ENCODE peak calls at places on chromosomes 4 and X, in nine cellular contexts. One of them, this sample, is unnamed.

GRCh38 chr4:48269861-48270515 is 350 bp upstream of the TEC start:
- DNase-seq in NCI-H1092: peak; percentile 44
- DNase-seq in activated CD4-positive, CD25-positive, alpha-beta regulatory T cell: peak; percentile 71
- DNase-seq in mesothelial cell of epicardium: peak; percentile 79
- DNase-seq in WERI-Rb-1: peak; percentile 95
- DNase-seq in GM23248: peak; percentile 82
- DNase-seq in NB4: peak; percentile 97
- DNase-seq in OCI-M1: peak; percentile 96
- DNase-seq in astrocyte of the spinal cord: peak; percentile 80
- DNase-seq in this sample: peak; percentile 99

GRCh38 chr4:3501825-3502425 is 30.3 kb downstream of the LRPAP1 start:
- DNase-seq in NCI-H1092: no peak
- DNase-seq in activated CD4-positive, CD25-positive, alpha-beta regulatory T cell: no peak
- DNase-seq in mesothelial cell of epicardium: no peak
- DNase-seq in WERI-Rb-1: no peak
- DNase-seq in GM23248: no peak
- DNase-seq in NB4: no peak
- DNase-seq in OCI-M1: no peak
- DNase-seq in astrocyte of the spinal cord: no peak
- DNase-seq in this sample: no peak

GRCh38 chr4:151952137-151952536 is 191.3 kb upstream of the GATB start:
- DNase-seq in NCI-H1092: no peak
- DNase-seq in activated CD4-positive, CD25-positive, alpha-beta regulatory T cell: no peak
- DNase-seq in mesothelial cell of epicardium: no peak
- DNase-seq in WERI-Rb-1: no peak
- DNase-seq in GM23248: no peak
- DNase-seq in NB4: no peak
- DNase-seq in OCI-M1: no peak
- DNase-seq in astrocyte of the spinal cord: no peak
- DNase-seq in this sample: no peak

GRCh38 chr4:169080970-169081369 is 70.9 kb upstream of the CBR4 start:
- DNase-seq in NCI-H1092: no peak
- DNase-seq in activated CD4-positive, CD25-positive, alpha-beta regulatory T cell: no peak
- DNase-seq in mesothelial cell of epicardium: no peak
- DNase-seq in WERI-Rb-1: no peak
- DNase-seq in GM23248: no peak
- DNase-seq in NB4: no peak
- DNase-seq in OCI-M1: peak; percentile 27
- DNase-seq in astrocyte of the spinal cord: peak; percentile 73
- DNase-seq in this sample: no peak

GRCh38 chrX:104697264-104697663 is 131.3 kb downstream of the IL1RAPL2 start:
- DNase-seq in NCI-H1092: no peak
- DNase-seq in activated CD4-positive, CD25-positive, alpha-beta regulatory T cell: no peak
- DNase-seq in mesothelial cell of epicardium: no peak
- DNase-seq in WERI-Rb-1: no peak
- DNase-seq in GM23248: no peak
- DNase-seq in NB4: no peak
- DNase-seq in OCI-M1: no peak
- DNase-seq in astrocyte of the spinal cord: no peak
- DNase-seq in this sample: no peak

GRCh38 chr4:118360101-118360500 is 7.3 kb upstream of the PRSS12 start:
- DNase-seq in NCI-H1092: no peak
- DNase-seq in activated CD4-positive, CD25-positive, alpha-beta regulatory T cell: no peak
- DNase-seq in mesothelial cell of epicardium: no peak
- DNase-seq in WERI-Rb-1: no peak
- DNase-seq in GM23248: no peak
- DNase-seq in NB4: no peak
- DNase-seq in OCI-M1: no peak
- DNase-seq in astrocyte of the spinal cord: no peak
- DNase-seq in this sample: no peak

GRCh38 chrX:67545772-67546495 is 2.1 kb downstream of the AR start:
- DNase-seq in NCI-H1092: no peak
- DNase-seq in activated CD4-positive, CD25-positive, alpha-beta regulatory T cell: no peak
- DNase-seq in mesothelial cell of epicardium: peak; percentile 38
- DNase-seq in WERI-Rb-1: no peak
- DNase-seq in GM23248: peak; percentile 62
- DNase-seq in NB4: peak; percentile 1
- DNase-seq in OCI-M1: no peak
- DNase-seq in astrocyte of the spinal cord: peak; percentile 23
- DNase-seq in this sample: peak; percentile 3

GRCh38 chr4:53003959-53004358 is 141.8 kb downstream of the RASL11B start:
- DNase-seq in NCI-H1092: no peak
- DNase-seq in activated CD4-positive, CD25-positive, alpha-beta regulatory T cell: no peak
- DNase-seq in mesothelial cell of epicardium: no peak
- DNase-seq in WERI-Rb-1: no peak
- DNase-seq in GM23248: peak; percentile 24
- DNase-seq in NB4: no peak
- DNase-seq in OCI-M1: no peak
- DNase-seq in astrocyte of the spinal cord: peak; percentile 32
- DNase-seq in this sample: no peak

GRCh38 chr4:112516401-112517066 is 554 bp upstream of the NEUROG2 start:
- DNase-seq in NCI-H1092: peak; percentile 79
- DNase-seq in activated CD4-positive, CD25-positive, alpha-beta regulatory T cell: no peak
- DNase-seq in mesothelial cell of epicardium: peak; percentile 38
- DNase-seq in WERI-Rb-1: peak; percentile 57
- DNase-seq in GM23248: no peak
- DNase-seq in NB4: peak; percentile 66
- DNase-seq in OCI-M1: peak; percentile 92
- DNase-seq in astrocyte of the spinal cord: no peak
- DNase-seq in this sample: peak; percentile 56

GRCh38 chrX:7110821-7111276 is 36.7 kb upstream of the STS start:
- DNase-seq in NCI-H1092: no peak
- DNase-seq in activated CD4-positive, CD25-positive, alpha-beta regulatory T cell: no peak
- DNase-seq in mesothelial cell of epicardium: no peak
- DNase-seq in WERI-Rb-1: peak; percentile 69
- DNase-seq in GM23248: no peak
- DNase-seq in NB4: peak; percentile 79
- DNase-seq in OCI-M1: peak; percentile 50
- DNase-seq in astrocyte of the spinal cord: no peak
- DNase-seq in this sample: no peak

GRCh38 chr4:42331914-42332368 is 65.3 kb upstream of the SHISA3 start:
- DNase-seq in NCI-H1092: no peak
- DNase-seq in activated CD4-positive, CD25-positive, alpha-beta regulatory T cell: no peak
- DNase-seq in mesothelial cell of epicardium: no peak
- DNase-seq in WERI-Rb-1: no peak
- DNase-seq in GM23248: peak; percentile 1
- DNase-seq in NB4: no peak
- DNase-seq in OCI-M1: no peak
- DNase-seq in astrocyte of the spinal cord: peak; percentile 51
- DNase-seq in this sample: no peak

GRCh38 chrX:45196701-45197100 is 4.0 kb downstream of the DIPK2B start:
- DNase-seq in NCI-H1092: no peak
- DNase-seq in activated CD4-positive, CD25-positive, alpha-beta regulatory T cell: no peak
- DNase-seq in mesothelial cell of epicardium: no peak
- DNase-seq in WERI-Rb-1: no peak
- DNase-seq in GM23248: peak; percentile 38
- DNase-seq in NB4: no peak
- DNase-seq in OCI-M1: no peak
- DNase-seq in astrocyte of the spinal cord: peak; percentile 3
- DNase-seq in this sample: no peak

GRCh38 chr4:33577798-33578197 is 2666.5 kb downstream of the ARAP2 start:
- DNase-seq in NCI-H1092: no peak
- DNase-seq in activated CD4-positive, CD25-positive, alpha-beta regulatory T cell: no peak
- DNase-seq in mesothelial cell of epicardium: no peak
- DNase-seq in WERI-Rb-1: no peak
- DNase-seq in GM23248: no peak
- DNase-seq in NB4: no peak
- DNase-seq in OCI-M1: no peak
- DNase-seq in astrocyte of the spinal cord: no peak
- DNase-seq in this sample: no peak

GRCh38 chr4:134027931-134028330 is 173.7 kb downstream of the PABPC4L start:
- DNase-seq in NCI-H1092: no peak
- DNase-seq in activated CD4-positive, CD25-positive, alpha-beta regulatory T cell: no peak
- DNase-seq in mesothelial cell of epicardium: no peak
- DNase-seq in WERI-Rb-1: no peak
- DNase-seq in GM23248: peak; percentile 49
- DNase-seq in NB4: no peak
- DNase-seq in OCI-M1: peak; percentile 45
- DNase-seq in astrocyte of the spinal cord: peak; percentile 86
- DNase-seq in this sample: no peak

GRCh38 chrX:16828126-16828908 is 41.8 kb downstream of the RBBP7 start:
- DNase-seq in NCI-H1092: no peak
- DNase-seq in activated CD4-positive, CD25-positive, alpha-beta regulatory T cell: no peak
- DNase-seq in mesothelial cell of epicardium: no peak
- DNase-seq in WERI-Rb-1: no peak
- DNase-seq in GM23248: peak; percentile 60
- DNase-seq in NB4: no peak
- DNase-seq in OCI-M1: no peak
- DNase-seq in astrocyte of the spinal cord: peak; percentile 88
- DNase-seq in this sample: no peak

GRCh38 chr4:78569291-78569821 is 17.8 kb downstream of the ANXA3 start:
- DNase-seq in NCI-H1092: no peak
- DNase-seq in activated CD4-positive, CD25-positive, alpha-beta regulatory T cell: no peak
- DNase-seq in mesothelial cell of epicardium: no peak
- DNase-seq in WERI-Rb-1: no peak
- DNase-seq in GM23248: peak; percentile 86
- DNase-seq in NB4: no peak
- DNase-seq in OCI-M1: no peak
- DNase-seq in astrocyte of the spinal cord: peak; percentile 85
- DNase-seq in this sample: no peak

GRCh38 chr4:56914336-56914735 is 6.6 kb downstream of the REST start:
- DNase-seq in NCI-H1092: no peak
- DNase-seq in activated CD4-positive, CD25-positive, alpha-beta regulatory T cell: no peak
- DNase-seq in mesothelial cell of epicardium: no peak
- DNase-seq in WERI-Rb-1: no peak
- DNase-seq in GM23248: no peak
- DNase-seq in NB4: no peak
- DNase-seq in OCI-M1: no peak
- DNase-seq in astrocyte of the spinal cord: no peak
- DNase-seq in this sample: no peak

GRCh38 chr4:159823743-159824142 is 720.9 kb downstream of the RAPGEF2 start:
- DNase-seq in NCI-H1092: no peak
- DNase-seq in activated CD4-positive, CD25-positive, alpha-beta regulatory T cell: no peak
- DNase-seq in mesothelial cell of epicardium: no peak
- DNase-seq in WERI-Rb-1: no peak
- DNase-seq in GM23248: no peak
- DNase-seq in NB4: no peak
- DNase-seq in OCI-M1: no peak
- DNase-seq in astrocyte of the spinal cord: peak; percentile 73
- DNase-seq in this sample: no peak

GRCh38 chr4:88054909-88055308 is 47.5 kb downstream of the PKD2 start:
- DNase-seq in NCI-H1092: no peak
- DNase-seq in activated CD4-positive, CD25-positive, alpha-beta regulatory T cell: no peak
- DNase-seq in mesothelial cell of epicardium: no peak
- DNase-seq in WERI-Rb-1: peak; percentile 44
- DNase-seq in GM23248: peak; percentile 54
- DNase-seq in NB4: peak; percentile 59
- DNase-seq in OCI-M1: peak; percentile 55
- DNase-seq in astrocyte of the spinal cord: peak; percentile 59
- DNase-seq in this sample: no peak

GRCh38 chr4:2141762-2142520 is 82.8 kb downstream of the NAT8L start:
- DNase-seq in NCI-H1092: no peak
- DNase-seq in activated CD4-positive, CD25-positive, alpha-beta regulatory T cell: no peak
- DNase-seq in mesothelial cell of epicardium: no peak
- DNase-seq in WERI-Rb-1: no peak
- DNase-seq in GM23248: no peak
- DNase-seq in NB4: no peak
- DNase-seq in OCI-M1: no peak
- DNase-seq in astrocyte of the spinal cord: peak; percentile 12
- DNase-seq in this sample: no peak

GRCh38 chr4:114180481-114180880 is 201.0 kb upstream of the ARSJ start:
- DNase-seq in NCI-H1092: no peak
- DNase-seq in activated CD4-positive, CD25-positive, alpha-beta regulatory T cell: no peak
- DNase-seq in mesothelial cell of epicardium: no peak
- DNase-seq in WERI-Rb-1: peak; percentile 69
- DNase-seq in GM23248: peak; percentile 83
- DNase-seq in NB4: peak; percentile 38
- DNase-seq in OCI-M1: peak; percentile 26
- DNase-seq in astrocyte of the spinal cord: peak; percentile 91
- DNase-seq in this sample: no peak

GRCh38 chr4:173293663-173294062 is 40.5 kb downstream of the HMGB2 start:
- DNase-seq in NCI-H1092: no peak
- DNase-seq in activated CD4-positive, CD25-positive, alpha-beta regulatory T cell: no peak
- DNase-seq in mesothelial cell of epicardium: no peak
- DNase-seq in WERI-Rb-1: no peak
- DNase-seq in GM23248: no peak
- DNase-seq in NB4: no peak
- DNase-seq in OCI-M1: no peak
- DNase-seq in astrocyte of the spinal cord: no peak
- DNase-seq in this sample: no peak

GRCh38 chr4:36273276-36273675 is 8.1 kb upstream of the DTHD1 start:
- DNase-seq in NCI-H1092: no peak
- DNase-seq in activated CD4-positive, CD25-positive, alpha-beta regulatory T cell: no peak
- DNase-seq in mesothelial cell of epicardium: no peak
- DNase-seq in WERI-Rb-1: no peak
- DNase-seq in GM23248: peak; percentile 0
- DNase-seq in NB4: no peak
- DNase-seq in OCI-M1: no peak
- DNase-seq in astrocyte of the spinal cord: no peak
- DNase-seq in this sample: no peak

GRCh38 chr4:173014113-173014558 is 154.5 kb upstream of the GALNT7 start:
- DNase-seq in NCI-H1092: no peak
- DNase-seq in activated CD4-positive, CD25-positive, alpha-beta regulatory T cell: no peak
- DNase-seq in mesothelial cell of epicardium: no peak
- DNase-seq in WERI-Rb-1: peak; percentile 59
- DNase-seq in GM23248: peak; percentile 78
- DNase-seq in NB4: peak; percentile 66
- DNase-seq in OCI-M1: peak; percentile 43
- DNase-seq in astrocyte of the spinal cord: peak; percentile 89
- DNase-seq in this sample: no peak

GRCh38 chr4:148481644-148482043 is 39.4 kb upstream of the NR3C2 start:
- DNase-seq in NCI-H1092: no peak
- DNase-seq in activated CD4-positive, CD25-positive, alpha-beta regulatory T cell: no peak
- DNase-seq in mesothelial cell of epicardium: no peak
- DNase-seq in WERI-Rb-1: no peak
- DNase-seq in GM23248: no peak
- DNase-seq in NB4: no peak
- DNase-seq in OCI-M1: no peak
- DNase-seq in astrocyte of the spinal cord: no peak
- DNase-seq in this sample: no peak

GRCh38 chrX:56764153-56764974 is 35.3 kb downstream of the NBDY start:
- DNase-seq in NCI-H1092: no peak
- DNase-seq in activated CD4-positive, CD25-positive, alpha-beta regulatory T cell: no peak
- DNase-seq in mesothelial cell of epicardium: no peak
- DNase-seq in WERI-Rb-1: peak; percentile 72
- DNase-seq in GM23248: peak; percentile 75
- DNase-seq in NB4: peak; percentile 81
- DNase-seq in OCI-M1: no peak
- DNase-seq in astrocyte of the spinal cord: peak; percentile 70
- DNase-seq in this sample: peak; percentile 61

GRCh38 chrX:103330601-103331397 is 760 bp downstream of the TCEAL7 start:
- DNase-seq in NCI-H1092: no peak
- DNase-seq in activated CD4-positive, CD25-positive, alpha-beta regulatory T cell: no peak
- DNase-seq in mesothelial cell of epicardium: no peak
- DNase-seq in WERI-Rb-1: no peak
- DNase-seq in GM23248: peak; percentile 20
- DNase-seq in NB4: no peak
- DNase-seq in OCI-M1: no peak
- DNase-seq in astrocyte of the spinal cord: peak; percentile 25
- DNase-seq in this sample: no peak

GRCh38 chrX:131262738-131263679 is 26.1 kb downstream of the IGSF1 start:
- DNase-seq in NCI-H1092: no peak
- DNase-seq in activated CD4-positive, CD25-positive, alpha-beta regulatory T cell: no peak
- DNase-seq in mesothelial cell of epicardium: no peak
- DNase-seq in WERI-Rb-1: peak; percentile 32
- DNase-seq in GM23248: peak; percentile 0
- DNase-seq in NB4: peak; percentile 31
- DNase-seq in OCI-M1: peak; percentile 62
- DNase-seq in astrocyte of the spinal cord: no peak
- DNase-seq in this sample: no peak

GRCh38 chrX:19448077-19448476 is 67.2 kb downstream of the MAP3K15 start:
- DNase-seq in NCI-H1092: no peak
- DNase-seq in activated CD4-positive, CD25-positive, alpha-beta regulatory T cell: no peak
- DNase-seq in mesothelial cell of epicardium: no peak
- DNase-seq in WERI-Rb-1: no peak
- DNase-seq in GM23248: no peak
- DNase-seq in NB4: no peak
- DNase-seq in OCI-M1: no peak
- DNase-seq in astrocyte of the spinal cord: no peak
- DNase-seq in this sample: no peak

GRCh38 chr4:166143227-166143626 is 270.2 kb downstream of the TLL1 start:
- DNase-seq in NCI-H1092: no peak
- DNase-seq in activated CD4-positive, CD25-positive, alpha-beta regulatory T cell: no peak
- DNase-seq in mesothelial cell of epicardium: no peak
- DNase-seq in WERI-Rb-1: no peak
- DNase-seq in GM23248: peak; percentile 27
- DNase-seq in NB4: peak; percentile 25
- DNase-seq in OCI-M1: peak; percentile 52
- DNase-seq in astrocyte of the spinal cord: peak; percentile 42
- DNase-seq in this sample: no peak

GRCh38 chr4:188218392-188218791 is 79.2 kb downstream of the TRIML1 start:
- DNase-seq in NCI-H1092: no peak
- DNase-seq in activated CD4-positive, CD25-positive, alpha-beta regulatory T cell: no peak
- DNase-seq in mesothelial cell of epicardium: no peak
- DNase-seq in WERI-Rb-1: no peak
- DNase-seq in GM23248: no peak
- DNase-seq in NB4: no peak
- DNase-seq in OCI-M1: no peak
- DNase-seq in astrocyte of the spinal cord: no peak
- DNase-seq in this sample: no peak